ENCODE peak calls at places on chromosomes 6 and 20, in five cellular contexts. C, R, Y, T and J are unnamed samples.

GRCh38 chr20:63698739-63699465 is 2.5 kb downstream of the TNFRSF6B start:
- DNase-seq in Y (peak; percentile 44), R (no peak), C (no peak), T (peak; percentile 66), J (peak; percentile 69)

GRCh38 chr6:43973351-43973750 is 153.9 kb downstream of the MRPL14 start:
- DNase-seq in T (no peak), R (no peak), Y (peak; percentile 15), C (no peak), J (no peak)

GRCh38 chr20:11437611-11438380 is 479.9 kb upstream of the BTBD3 start:
- DNase-seq in C (no peak), R (no peak), Y (no peak), T (no peak), J (no peak)

GRCh38 chr6:142542704-142543233 is 241.0 kb downstream of the ADGRG6 start:
- DNase-seq in Y (no peak), T (peak; percentile 8), C (peak; percentile 29), R (no peak), J (peak; percentile 64)

GRCh38 chr20:49916146-49917002 is 1.0 kb upstream of the SPATA2 start:
- DNase-seq in C (no peak), T (no peak), R (no peak), Y (no peak), J (no peak)

GRCh38 chr6:22248513-22249308 is 48.1 kb downstream of the PRL start:
- DNase-seq in Y (no peak), T (peak; percentile 13), R (no peak), C (no peak), J (peak; percentile 55)

GRCh38 chr20:11214281-11214680 is 540.5 kb upstream of the JAG1 start:
- DNase-seq in Y (no peak), C (no peak), R (no peak), T (no peak), J (no peak)

GRCh38 chr6:82006027-82006738 is 241.4 kb downstream of the IBTK start:
- DNase-seq in T (no peak), Y (no peak), R (peak; percentile 59), C (no peak), J (no peak)

GRCh38 chr6:162198925-162199324 is 528.6 kb downstream of the PRKN start:
- DNase-seq in R (no peak), Y (no peak), T (no peak), C (no peak), J (no peak)

GRCh38 chr6:100493206-100493888 is 28.6 kb upstream of the SIM1 start:
- DNase-seq in R (no peak), T (no peak), Y (no peak), C (no peak), J (no peak)

GRCh38 chr20:41482647-41483552 is 116.3 kb upstream of the EMILIN3 start:
- DNase-seq in R (no peak), T (peak; percentile 70), C (no peak), Y (no peak), J (peak; percentile 80)

GRCh38 chr20:34017610-34018009 is 23.9 kb downstream of the RALY start:
- DNase-seq in R (no peak), Y (no peak), C (no peak), T (peak; percentile 65), J (peak; percentile 62)

GRCh38 chr6:5761370-5761769 is 245.4 kb downstream of the NRN1 start:
- DNase-seq in Y (no peak), T (no peak), R (no peak), C (no peak), J (no peak)

GRCh38 chr20:17696287-17696686 is 3.5 kb upstream of the BANF2 start:
- DNase-seq in R (no peak), C (no peak), Y (no peak), T (no peak), J (no peak)

GRCh38 chr6:52984247-52984646 is 10.8 kb downstream of the GSTA4 start:
- DNase-seq in Y (no peak), C (no peak), T (no peak), R (peak; percentile 65), J (no peak)

GRCh38 chr20:58891686-58892125 is 39.2 kb downstream of the GNAS start:
- DNase-seq in Y (no peak), T (no peak), C (peak; percentile 29), R (no peak), J (no peak)

GRCh38 chr20:21315138-21315537 is 12.0 kb downstream of the XRN2 start:
- DNase-seq in R (peak; percentile 30), Y (no peak), C (no peak), T (peak; percentile 49), J (peak; percentile 79)

GRCh38 chr20:54849741-54850140 is 374.3 kb downstream of the DOK5 start:
- DNase-seq in Y (no peak), C (no peak), T (no peak), R (no peak), J (no peak)
- TF ChIP-seq CTCF in Y (no peak), C (no peak), T (no peak), R (no peak), J (no peak)

DNA sequence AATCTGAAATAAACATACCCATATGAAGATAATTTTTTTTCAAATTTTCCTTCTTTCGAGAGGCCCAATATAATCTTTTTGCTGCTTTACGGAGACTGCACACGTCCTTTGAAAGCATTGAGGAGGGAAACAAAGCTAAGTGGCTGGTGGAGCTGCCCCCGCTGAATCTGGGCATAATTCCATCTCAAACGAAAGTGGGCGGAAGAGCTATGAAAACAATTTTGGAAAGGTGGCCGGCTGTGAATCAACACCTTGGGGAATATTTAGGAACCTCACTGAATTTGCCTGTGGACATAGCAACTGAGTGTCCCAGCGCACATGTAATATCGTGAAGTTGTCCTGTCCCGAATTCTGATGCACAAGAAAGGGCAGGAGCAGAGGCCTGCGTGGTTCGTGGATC is 55.6 kb upstream of the SMOC2 start:
- DNase-seq in Y (no peak), R (no peak), T (no peak), C (no peak), J (no peak)
- H3K4me3 ChIP-seq in Y (no peak overlapping the region), R (no peak overlapping the region), T (no peak overlapping the region), C (no peak overlapping the region), J (no peak overlapping the region)

GRCh38 chr6:38570750-38571149 is 69.0 kb downstream of the BTBD9 start:
- DNase-seq in C (no peak), Y (no peak), T (peak; percentile 19), R (no peak), J (no peak)
- TF ChIP-seq CTCF in C (peak; percentile 47), Y (peak; percentile 46), T (peak; percentile 24), R (no peak), J (peak; percentile 31)

GRCh38 chr6:119261944-119262284 is 87.6 kb downstream of the MAN1A1 start:
- DNase-seq in R (no peak), C (no peak), Y (no peak), T (no peak), J (no peak)

GRCh38 chr6:119262612-119263011 is 86.9 kb downstream of the MAN1A1 start:
- DNase-seq in T (no peak), R (no peak), Y (no peak), C (no peak), J (no peak)

GRCh38 chr6:119267506-119267905 is 82.1 kb downstream of the MAN1A1 start:
- DNase-seq in R (no peak), C (no peak), Y (no peak), T (no peak), J (no peak)

GRCh38 chr6:119269266-119270103 is 80.1 kb downstream of the MAN1A1 start:
- DNase-seq in R (no peak), C (no peak), T (no peak), Y (no peak), J (no peak)

GRCh38 chr6:119264854-119265397 is 84.6 kb downstream of the MAN1A1 start:
- DNase-seq in C (no peak), R (no peak), T (no peak), Y (no peak), J (no peak)
- H3K4me3 ChIP-seq in C (no peak overlapping the region), R (no peak overlapping the region), T (no peak overlapping the region), Y (no peak overlapping the region), J (no peak overlapping the region)

GRCh38 chr20:16243470-16243869 is 329.8 kb downstream of the KIF16B start:
- DNase-seq in R (no peak), T (no peak), Y (no peak), C (no peak), J (no peak)
- TF ChIP-seq CTCF in R (no peak), T (no peak), Y (no peak), C (peak; percentile 31), J (no peak)

GRCh38 chr6:87785229-87785862 is 83.3 kb upstream of the AKIRIN2 start:
- DNase-seq in C (no peak), R (no peak), T (no peak), Y (no peak), J (no peak)
- H3K4me3 ChIP-seq in C (no peak overlapping the region), R (no peak overlapping the region), T (no peak overlapping the region), Y (no peak overlapping the region), J (no peak overlapping the region)

DNA sequence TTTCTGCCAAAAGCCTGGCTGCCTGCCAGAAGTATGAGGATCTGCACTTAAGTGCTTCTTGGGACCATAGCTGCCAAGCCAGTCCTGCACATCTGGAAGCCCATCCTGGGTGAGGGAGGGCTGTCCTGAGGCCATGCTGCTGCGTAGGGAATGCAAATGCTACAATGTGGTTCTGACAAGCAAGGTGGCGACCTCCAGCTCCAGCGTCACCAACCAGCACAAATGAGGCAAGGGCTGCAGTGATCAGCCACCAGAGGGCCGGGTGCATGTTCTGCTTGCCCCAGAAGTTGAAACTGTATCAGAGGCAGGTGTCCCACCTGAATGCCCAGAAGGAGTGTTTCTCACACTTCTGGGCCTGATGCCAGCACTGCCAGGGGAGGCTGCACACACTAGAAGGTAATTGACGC is 99.1 kb upstream of the KCNQ5 start:
- DNase-seq in T (no peak), C (no peak), R (peak; percentile 11), Y (no peak), J (no peak)
- TF ChIP-seq CTCF in T (no peak), C (no peak), R (peak; percentile 8), Y (no peak), J (no peak)